ENCODE peak calls at places on chromosomes 12 and 14, in nine cellular contexts. N, D, R, M, G, J, C, Y and S are unnamed samples.

GRCh38 chr12:75641031-75641780 is 129.8 kb upstream of the KRR1 start:
- DNase-seq in M (no peak), R (peak; percentile 29), N (no peak), G (no peak), C (no peak), D (no peak), Y (no peak), J (no peak), S (no peak)

GRCh38 chr14:68520637-68521556 is 272.0 kb downstream of the ZFP36L1 start:
- DNase-seq in R (no peak), Y (peak; percentile 41), N (no peak), C (no peak), D (no peak), M (no peak), G (no peak), J (no peak), S (no peak)

GRCh38 chr14:90681889-90682429 is 134.3 kb downstream of the TTC7B start:
- DNase-seq in J (no peak), D (no peak), N (no peak), Y (no peak), C (no peak), M (no peak), G (no peak), R (no peak), S (no peak)

GRCh38 chr12:12008931-12009611 is 61.7 kb upstream of the BCL2L14 start:
- DNase-seq in M (no peak), R (peak; percentile 68), J (no peak), D (peak; percentile 89), G (no peak), N (no peak), C (no peak), Y (peak; percentile 80), S (no peak)

GRCh38 chr14:73888971-73889370 is 2.3 kb downstream of the ZNF410 start:
- DNase-seq in Y (no peak), D (no peak), R (no peak), M (no peak), G (no peak), C (no peak), J (no peak), N (no peak), S (no peak)

GRCh38 chr14:79781882-79782281 is 429.4 kb downstream of the DIO2 start:
- DNase-seq in M (no peak), N (no peak), Y (no peak), C (no peak), G (no peak), J (peak; percentile 53), D (no peak), R (no peak), S (no peak)

GRCh38 chr14:90777830-90778467 is 38.3 kb downstream of the TTC7B start:
- DNase-seq in R (no peak), D (no peak), Y (peak; percentile 30), G (no peak), J (no peak), M (no peak), N (no peak), C (no peak), S (no peak)

GRCh38 chr12:57190037-57190436 is 26.6 kb upstream of the NXPH4 start:
- DNase-seq in C (no peak), N (no peak), D (no peak), Y (no peak), J (no peak), M (no peak), G (peak; percentile 57), R (no peak), S (no peak)

GRCh38 chr14:61860294-61860918 is 98.2 kb downstream of the SNAPC1 start:
- DNase-seq in C (peak; percentile 33), G (peak; percentile 18), N (peak; percentile 40), Y (no peak), M (no peak), J (no peak), R (peak; percentile 80), D (peak; percentile 35), S (peak; percentile 79)

GRCh38 chr12:123398918-123399617 is 15.1 kb downstream of the KMT5A start:
- DNase-seq in N (no peak), M (no peak), D (no peak), J (no peak), C (no peak), Y (no peak), R (no peak), G (no peak), S (no peak)

GRCh38 chr14:72094844-72095582 is 162.8 kb downstream of the RGS6 start:
- DNase-seq in C (no peak), M (no peak), D (no peak), N (no peak), G (no peak), J (no peak), R (no peak), Y (no peak), S (no peak)

GRCh38 chr14:103623883-103624482 is 5.0 kb upstream of the KLC1 start:
- DNase-seq in M (no peak), R (no peak), G (peak; percentile 29), N (no peak), J (no peak), D (no peak), C (no peak), Y (no peak), S (peak; percentile 80)

GRCh38 chr14:103118663-103119404 is 4.4 kb upstream of the TNFAIP2 start:
- DNase-seq in G (peak; percentile 67), R (no peak), Y (no peak), N (no peak), J (no peak), D (no peak), M (no peak), C (no peak), S (no peak)

GRCh38 chr12:55681142-55682077 is 26.3 kb downstream of the ITGA7 start:
- DNase-seq in N (peak; percentile 32), C (peak; percentile 79), Y (peak; percentile 87), M (no peak), G (peak; percentile 65), R (no peak), J (no peak), D (peak; percentile 6), S (no peak)

GRCh38 chr14:56318393-56319115 is 200.3 kb downstream of the PELI2 start:
- DNase-seq in D (no peak), Y (no peak), R (no peak), C (no peak), J (no peak), M (no peak), G (no peak), N (no peak), S (no peak)

GRCh38 chr12:112473056-112473455 is 54.3 kb downstream of the PTPN11 start:
- DNase-seq in R (no peak), C (no peak), Y (no peak), G (no peak), N (no peak), M (no peak), D (no peak), J (no peak), S (no peak)

GRCh38 chr12:106566771-106567170 is 16.0 kb upstream of the RFX4 start:
- DNase-seq in M (no peak), D (no peak), G (no peak), R (no peak), N (no peak), J (no peak), Y (no peak), C (no peak), S (no peak)

GRCh38 chr14:79920180-79920579 is 291.1 kb downstream of the DIO2 start:
- DNase-seq in G (no peak), D (no peak), C (no peak), R (no peak), J (no peak), Y (no peak), N (no peak), M (peak; percentile 75), S (no peak)

GRCh38 chr14:76742961-76743360 is 18.3 kb upstream of the VASH1 start:
- DNase-seq in R (no peak), C (no peak), J (no peak), Y (no peak), D (no peak), G (no peak), N (no peak), M (no peak), S (no peak)

GRCh38 chr12:113061061-113061694 is 4.6 kb downstream of the DTX1 start:
- DNase-seq in G (no peak), D (peak; percentile 63), Y (no peak), R (no peak), J (no peak), M (no peak), C (no peak), N (no peak), S (no peak)

GRCh38 chr12:111412007-111412829 is 6.5 kb downstream of the SH2B3 start:
- DNase-seq in D (peak; percentile 84), M (no peak), J (no peak), G (no peak), C (no peak), N (peak; percentile 22), R (peak; percentile 43), Y (no peak), S (no peak)

GRCh38 chr14:78254911-78255431 is 84.8 kb downstream of the NRXN3 start:
- DNase-seq in J (peak; percentile 33), D (peak; percentile 89), G (no peak), N (no peak), C (no peak), M (no peak), R (no peak), Y (no peak), S (no peak)

GRCh38 chr14:51552275-51552674 is 99.4 kb upstream of the FRMD6 start:
- DNase-seq in J (no peak), M (no peak), C (no peak), Y (no peak), N (no peak), R (no peak), G (no peak), D (peak; percentile 20), S (peak; percentile 31)

GRCh38 chr14:55645148-55645547 is 65.1 kb downstream of the KTN1 start:
- DNase-seq in C (no peak), R (no peak), Y (no peak), G (no peak), N (no peak), D (no peak), M (no peak), J (no peak), S (no peak)